ENCODE peak calls at places on chromosomes 5 and 9, in seven cellular contexts. One of them, this sample, is unnamed.
A peak's percentile ranks its signal among the peaks of the same experiment; 100 is the strongest.

GRCh38 chr5:112979723-112980122 is 3.1 kb downstream of the DCP2 start:
- DNase-seq in lung: no peak
- DNase-seq in GM18507: no peak
- DNase-seq in iPS DF 19.7: no peak
- DNase-seq in activated naive CD8-positive, alpha-beta T cell treated with anti-CD3 and anti-CD28 coated beads, Interleukin-2, amount 50 U/mL, for 16 hours: no peak
- DNase-seq in mesothelial cell of epicardium: no peak
- DNase-seq in ACHN: no peak
- DNase-seq in this sample: no peak

GRCh38 chr5:43155394-43156096 is 34.8 kb downstream of the ZNF131 start:
- DNase-seq in lung: no peak
- DNase-seq in GM18507: no peak
- DNase-seq in iPS DF 19.7: no peak
- DNase-seq in activated naive CD8-positive, alpha-beta T cell treated with anti-CD3 and anti-CD28 coated beads, Interleukin-2, amount 50 U/mL, for 16 hours: no peak
- DNase-seq in mesothelial cell of epicardium: no peak
- DNase-seq in ACHN: no peak
- DNase-seq in this sample: no peak

GRCh38 chr9:116342941-116343340 is 189.3 kb downstream of the PAPPA start:
- DNase-seq in lung: no peak
- DNase-seq in GM18507: no peak
- DNase-seq in iPS DF 19.7: no peak
- DNase-seq in activated naive CD8-positive, alpha-beta T cell treated with anti-CD3 and anti-CD28 coated beads, Interleukin-2, amount 50 U/mL, for 16 hours: no peak
- DNase-seq in mesothelial cell of epicardium: no peak
- DNase-seq in ACHN: no peak
- DNase-seq in this sample: no peak

GRCh38 chr5:142783601-142784291 is 13.6 kb downstream of the ARHGAP26 start:
- DNase-seq in lung: no peak
- DNase-seq in GM18507: no peak
- DNase-seq in iPS DF 19.7: no peak
- DNase-seq in activated naive CD8-positive, alpha-beta T cell treated with anti-CD3 and anti-CD28 coated beads, Interleukin-2, amount 50 U/mL, for 16 hours: no peak
- DNase-seq in mesothelial cell of epicardium: no peak
- DNase-seq in ACHN: no peak
- DNase-seq in this sample: no peak

GRCh38 chr5:90410178-90410762 is 714 bp upstream of the CETN3 start:
- DNase-seq in lung: no peak
- DNase-seq in GM18507: no peak
- DNase-seq in iPS DF 19.7: no peak
- DNase-seq in activated naive CD8-positive, alpha-beta T cell treated with anti-CD3 and anti-CD28 coated beads, Interleukin-2, amount 50 U/mL, for 16 hours: no peak
- DNase-seq in mesothelial cell of epicardium: no peak
- DNase-seq in ACHN: peak; percentile 22
- DNase-seq in this sample: peak; percentile 15

GRCh38 chr5:31186672-31187267 is 6.7 kb upstream of the CDH6 start:
- DNase-seq in lung: no peak
- DNase-seq in GM18507: no peak
- DNase-seq in iPS DF 19.7: no peak
- DNase-seq in activated naive CD8-positive, alpha-beta T cell treated with anti-CD3 and anti-CD28 coated beads, Interleukin-2, amount 50 U/mL, for 16 hours: no peak
- DNase-seq in mesothelial cell of epicardium: no peak
- DNase-seq in ACHN: peak; percentile 44
- DNase-seq in this sample: peak; percentile 64

GRCh38 chr9:2242778-2243395 is 227.7 kb downstream of the SMARCA2 start:
- DNase-seq in lung: no peak
- DNase-seq in GM18507: no peak
- DNase-seq in iPS DF 19.7: no peak
- DNase-seq in activated naive CD8-positive, alpha-beta T cell treated with anti-CD3 and anti-CD28 coated beads, Interleukin-2, amount 50 U/mL, for 16 hours: no peak
- DNase-seq in mesothelial cell of epicardium: peak; percentile 43
- DNase-seq in ACHN: no peak
- DNase-seq in this sample: no peak

GRCh38 chr5:149141957-149142851 is 911 bp downstream of the ABLIM3 start:
- DNase-seq in lung: no peak
- DNase-seq in GM18507: no peak
- DNase-seq in iPS DF 19.7: no peak
- DNase-seq in activated naive CD8-positive, alpha-beta T cell treated with anti-CD3 and anti-CD28 coated beads, Interleukin-2, amount 50 U/mL, for 16 hours: no peak
- DNase-seq in mesothelial cell of epicardium: no peak
- DNase-seq in ACHN: peak; percentile 16
- DNase-seq in this sample: no peak

GRCh38 chr9:28234899-28235277 is 661.6 kb upstream of the C9orf72 start:
- DNase-seq in lung: no peak
- DNase-seq in GM18507: no peak
- DNase-seq in iPS DF 19.7: no peak
- DNase-seq in activated naive CD8-positive, alpha-beta T cell treated with anti-CD3 and anti-CD28 coated beads, Interleukin-2, amount 50 U/mL, for 16 hours: no peak
- DNase-seq in mesothelial cell of epicardium: no peak
- DNase-seq in ACHN: peak; percentile 48
- DNase-seq in this sample: peak; percentile 29

GRCh38 chr9:97773723-97774122 is 76.6 kb upstream of the XPA start:
- DNase-seq in lung: no peak
- DNase-seq in GM18507: no peak
- DNase-seq in iPS DF 19.7: no peak
- DNase-seq in activated naive CD8-positive, alpha-beta T cell treated with anti-CD3 and anti-CD28 coated beads, Interleukin-2, amount 50 U/mL, for 16 hours: no peak
- DNase-seq in mesothelial cell of epicardium: no peak
- DNase-seq in ACHN: no peak
- DNase-seq in this sample: peak; percentile 65

GRCh38 chr9:96620832-96621269 is 1.2 kb upstream of the CDC14B start:
- DNase-seq in lung: no peak
- DNase-seq in GM18507: no peak
- DNase-seq in iPS DF 19.7: peak; percentile 75
- DNase-seq in activated naive CD8-positive, alpha-beta T cell treated with anti-CD3 and anti-CD28 coated beads, Interleukin-2, amount 50 U/mL, for 16 hours: no peak
- DNase-seq in mesothelial cell of epicardium: no peak
- DNase-seq in ACHN: no peak
- DNase-seq in this sample: no peak

GRCh38 chr9:89428901-89429890 is 68.7 kb downstream of the SEMA4D start:
- DNase-seq in lung: no peak
- DNase-seq in GM18507: no peak
- DNase-seq in iPS DF 19.7: peak; percentile 80
- DNase-seq in activated naive CD8-positive, alpha-beta T cell treated with anti-CD3 and anti-CD28 coated beads, Interleukin-2, amount 50 U/mL, for 16 hours: no peak
- DNase-seq in mesothelial cell of epicardium: no peak
- DNase-seq in ACHN: no peak
- DNase-seq in this sample: no peak

GRCh38 chr9:73979894-73980264 is 517.3 kb upstream of the RORB start:
- DNase-seq in lung: no peak
- DNase-seq in GM18507: no peak
- DNase-seq in iPS DF 19.7: no peak
- DNase-seq in activated naive CD8-positive, alpha-beta T cell treated with anti-CD3 and anti-CD28 coated beads, Interleukin-2, amount 50 U/mL, for 16 hours: no peak
- DNase-seq in mesothelial cell of epicardium: no peak
- DNase-seq in ACHN: no peak
- DNase-seq in this sample: no peak

GRCh38 chr5:4511996-4512656 is 628.0 kb upstream of the ADAMTS16 start:
- DNase-seq in lung: peak; percentile 69
- DNase-seq in GM18507: no peak
- DNase-seq in iPS DF 19.7: no peak
- DNase-seq in activated naive CD8-positive, alpha-beta T cell treated with anti-CD3 and anti-CD28 coated beads, Interleukin-2, amount 50 U/mL, for 16 hours: no peak
- DNase-seq in mesothelial cell of epicardium: peak; percentile 74
- DNase-seq in ACHN: no peak
- DNase-seq in this sample: peak; percentile 5

GRCh38 chr5:157971466-157972324 is 112.8 kb upstream of the CLINT1 start:
- DNase-seq in lung: no peak
- DNase-seq in GM18507: no peak
- DNase-seq in iPS DF 19.7: no peak
- DNase-seq in activated naive CD8-positive, alpha-beta T cell treated with anti-CD3 and anti-CD28 coated beads, Interleukin-2, amount 50 U/mL, for 16 hours: no peak
- DNase-seq in mesothelial cell of epicardium: no peak
- DNase-seq in ACHN: no peak
- DNase-seq in this sample: no peak

GRCh38 chr9:133592731-133593409 is 16.3 kb downstream of the FAM163B start:
- DNase-seq in lung: no peak
- DNase-seq in GM18507: no peak
- DNase-seq in iPS DF 19.7: no peak
- DNase-seq in activated naive CD8-positive, alpha-beta T cell treated with anti-CD3 and anti-CD28 coated beads, Interleukin-2, amount 50 U/mL, for 16 hours: no peak
- DNase-seq in mesothelial cell of epicardium: no peak
- DNase-seq in ACHN: no peak
- DNase-seq in this sample: no peak

GRCh38 chr5:91146221-91146620 is 236.9 kb downstream of the ARRDC3 start:
- DNase-seq in lung: no peak
- DNase-seq in GM18507: no peak
- DNase-seq in iPS DF 19.7: no peak
- DNase-seq in activated naive CD8-positive, alpha-beta T cell treated with anti-CD3 and anti-CD28 coated beads, Interleukin-2, amount 50 U/mL, for 16 hours: no peak
- DNase-seq in mesothelial cell of epicardium: no peak
- DNase-seq in ACHN: no peak
- DNase-seq in this sample: no peak

GRCh38 chr9:112505607-112506006 is 19.0 kb downstream of the KIAA1958 start:
- DNase-seq in lung: no peak
- DNase-seq in GM18507: no peak
- DNase-seq in iPS DF 19.7: no peak
- DNase-seq in activated naive CD8-positive, alpha-beta T cell treated with anti-CD3 and anti-CD28 coated beads, Interleukin-2, amount 50 U/mL, for 16 hours: no peak
- DNase-seq in mesothelial cell of epicardium: no peak
- DNase-seq in ACHN: no peak
- DNase-seq in this sample: no peak

GRCh38 chr5:67377651-67378050 is 181.1 kb upstream of the CD180 start:
- DNase-seq in lung: no peak
- DNase-seq in GM18507: no peak
- DNase-seq in iPS DF 19.7: no peak
- DNase-seq in activated naive CD8-positive, alpha-beta T cell treated with anti-CD3 and anti-CD28 coated beads, Interleukin-2, amount 50 U/mL, for 16 hours: no peak
- DNase-seq in mesothelial cell of epicardium: no peak
- DNase-seq in ACHN: no peak
- DNase-seq in this sample: no peak

GRCh38 chr9:93301911-93302525 is 118.1 kb downstream of the WNK2 start:
- DNase-seq in lung: no peak
- DNase-seq in GM18507: no peak
- DNase-seq in iPS DF 19.7: no peak
- DNase-seq in activated naive CD8-positive, alpha-beta T cell treated with anti-CD3 and anti-CD28 coated beads, Interleukin-2, amount 50 U/mL, for 16 hours: no peak
- DNase-seq in mesothelial cell of epicardium: no peak
- DNase-seq in ACHN: no peak
- DNase-seq in this sample: no peak

GRCh38 chr5:153629027-153629426 is 138.6 kb downstream of the GRIA1 start:
- DNase-seq in lung: peak; percentile 66
- DNase-seq in GM18507: no peak
- DNase-seq in iPS DF 19.7: peak; percentile 63
- DNase-seq in activated naive CD8-positive, alpha-beta T cell treated with anti-CD3 and anti-CD28 coated beads, Interleukin-2, amount 50 U/mL, for 16 hours: no peak
- DNase-seq in mesothelial cell of epicardium: no peak
- DNase-seq in ACHN: peak; percentile 90
- DNase-seq in this sample: peak; percentile 19

GRCh38 chr5:4387295-4387694 is 752.8 kb upstream of the ADAMTS16 start:
- DNase-seq in lung: no peak
- DNase-seq in GM18507: no peak
- DNase-seq in iPS DF 19.7: no peak
- DNase-seq in activated naive CD8-positive, alpha-beta T cell treated with anti-CD3 and anti-CD28 coated beads, Interleukin-2, amount 50 U/mL, for 16 hours: no peak
- DNase-seq in mesothelial cell of epicardium: no peak
- DNase-seq in ACHN: no peak
- DNase-seq in this sample: no peak

GRCh38 chr9:69809304-69809863 is 11.2 kb upstream of the CFAP95 start:
- DNase-seq in lung: no peak
- DNase-seq in GM18507: no peak
- DNase-seq in iPS DF 19.7: no peak
- DNase-seq in activated naive CD8-positive, alpha-beta T cell treated with anti-CD3 and anti-CD28 coated beads, Interleukin-2, amount 50 U/mL, for 16 hours: no peak
- DNase-seq in mesothelial cell of epicardium: no peak
- DNase-seq in ACHN: peak; percentile 26
- DNase-seq in this sample: no peak

GRCh38 chr9:128216781-128217553 is 13.8 kb downstream of the DNM1 start:
- DNase-seq in lung: no peak
- DNase-seq in GM18507: no peak
- DNase-seq in iPS DF 19.7: no peak
- DNase-seq in activated naive CD8-positive, alpha-beta T cell treated with anti-CD3 and anti-CD28 coated beads, Interleukin-2, amount 50 U/mL, for 16 hours: no peak
- DNase-seq in mesothelial cell of epicardium: no peak
- DNase-seq in ACHN: no peak
- DNase-seq in this sample: no peak

GRCh38 chr5:122295138-122295537 is 16.9 kb upstream of the SNCAIP start:
- DNase-seq in lung: no peak
- DNase-seq in GM18507: no peak
- DNase-seq in iPS DF 19.7: peak; percentile 68
- DNase-seq in activated naive CD8-positive, alpha-beta T cell treated with anti-CD3 and anti-CD28 coated beads, Interleukin-2, amount 50 U/mL, for 16 hours: no peak
- DNase-seq in mesothelial cell of epicardium: no peak
- DNase-seq in ACHN: peak; percentile 31
- DNase-seq in this sample: no peak

GRCh38 chr9:126393876-126394275 is 67.2 kb downstream of the MVB12B start:
- DNase-seq in lung: no peak
- DNase-seq in GM18507: no peak
- DNase-seq in iPS DF 19.7: no peak
- DNase-seq in activated naive CD8-positive, alpha-beta T cell treated with anti-CD3 and anti-CD28 coated beads, Interleukin-2, amount 50 U/mL, for 16 hours: no peak
- DNase-seq in mesothelial cell of epicardium: no peak
- DNase-seq in ACHN: no peak
- DNase-seq in this sample: no peak

GRCh38 chr5:168404366-168404765 is 81.9 kb upstream of the RARS1 start:
- DNase-seq in lung: no peak
- DNase-seq in GM18507: no peak
- DNase-seq in iPS DF 19.7: no peak
- DNase-seq in activated naive CD8-positive, alpha-beta T cell treated with anti-CD3 and anti-CD28 coated beads, Interleukin-2, amount 50 U/mL, for 16 hours: no peak
- DNase-seq in mesothelial cell of epicardium: no peak
- DNase-seq in ACHN: peak; percentile 50
- DNase-seq in this sample: no peak

GRCh38 chr5:145294321-145294720 is 540.8 kb downstream of the PRELID2 start:
- DNase-seq in lung: no peak
- DNase-seq in GM18507: no peak
- DNase-seq in iPS DF 19.7: no peak
- DNase-seq in activated naive CD8-positive, alpha-beta T cell treated with anti-CD3 and anti-CD28 coated beads, Interleukin-2, amount 50 U/mL, for 16 hours: no peak
- DNase-seq in mesothelial cell of epicardium: no peak
- DNase-seq in ACHN: no peak
- DNase-seq in this sample: no peak

GRCh38 chr5:72503888-72504491 is 3.2 kb downstream of the ZNF366 start:
- DNase-seq in lung: no peak
- DNase-seq in GM18507: no peak
- DNase-seq in iPS DF 19.7: no peak
- DNase-seq in activated naive CD8-positive, alpha-beta T cell treated with anti-CD3 and anti-CD28 coated beads, Interleukin-2, amount 50 U/mL, for 16 hours: no peak
- DNase-seq in mesothelial cell of epicardium: no peak
- DNase-seq in ACHN: peak; percentile 12
- DNase-seq in this sample: peak; percentile 20

GRCh38 chr9:85900504-85901201 is 40.3 kb upstream of the NAA35 start:
- DNase-seq in lung: no peak
- DNase-seq in GM18507: peak; percentile 11
- DNase-seq in iPS DF 19.7: peak; percentile 9
- DNase-seq in activated naive CD8-positive, alpha-beta T cell treated with anti-CD3 and anti-CD28 coated beads, Interleukin-2, amount 50 U/mL, for 16 hours: no peak
- DNase-seq in mesothelial cell of epicardium: no peak
- DNase-seq in ACHN: peak; percentile 30
- DNase-seq in this sample: peak; percentile 28

GRCh38 chr9:14170973-14171596 is 142.9 kb downstream of the NFIB start:
- DNase-seq in lung: no peak
- DNase-seq in GM18507: no peak
- DNase-seq in iPS DF 19.7: no peak
- DNase-seq in activated naive CD8-positive, alpha-beta T cell treated with anti-CD3 and anti-CD28 coated beads, Interleukin-2, amount 50 U/mL, for 16 hours: no peak
- DNase-seq in mesothelial cell of epicardium: no peak
- DNase-seq in ACHN: no peak
- DNase-seq in this sample: no peak